ENCODE peak calls at places on chromosomes 12 and 14, in four cellular contexts. One of them, this sample, is unnamed. For H3K4me1 and H3K27me3, the result is how much of the 10 kb centered on the place peaks cover.

GRCh38 chr14:81562818-81563217 is 29.2 kb upstream of the SEL1L start:
- DNase-seq in fibroblast of lung: no peak
- DNase-seq in pancreas: no peak
- DNase-seq in lower lobe of right lung: no peak
- DNase-seq in this sample: no peak

GRCh38 chr12:57454566-57455373 is at the start of gene INHBE:
- DNase-seq in fibroblast of lung: peak
- DNase-seq in lower lobe of right lung: no peak
- DNase-seq in pancreas: no peak
- DNase-seq in this sample: no peak

GRCh38 chr14:22641851-22642250 is 2.3 kb downstream of the OR6J1 start:
- DNase-seq in pancreas: no peak
- DNase-seq in fibroblast of lung: no peak
- DNase-seq in lower lobe of right lung: no peak
- DNase-seq in this sample: no peak

GRCh38 chr14:43858981-43859380 is 648.1 kb downstream of the FSCB start:
- DNase-seq in lower lobe of right lung: no peak
- DNase-seq in fibroblast of lung: no peak
- DNase-seq in pancreas: no peak
- DNase-seq in this sample: no peak

GRCh38 chr12:90102957-90103652 is 394.5 kb upstream of the ATP2B1 start:
- DNase-seq in fibroblast of lung: peak
- DNase-seq in pancreas: no peak
- DNase-seq in lower lobe of right lung: no peak
- DNase-seq in this sample: no peak

GRCh38 chr12:102120886-102121285 is 903 bp downstream of the PARPBP start:
- DNase-seq in lower lobe of right lung: no peak
- DNase-seq in pancreas: no peak
- DNase-seq in fibroblast of lung: peak
- DNase-seq in this sample: no peak

GRCh38 chr12:17344649-17345048 is 738.7 kb upstream of the LMO3 start:
- DNase-seq in fibroblast of lung: no peak
- DNase-seq in lower lobe of right lung: no peak
- DNase-seq in pancreas: no peak
- DNase-seq in this sample: no peak

GRCh38 chr14:99512571-99513182 is 31.5 kb downstream of the CCNK start:
- DNase-seq in pancreas: no peak
- DNase-seq in lower lobe of right lung: no peak
- DNase-seq in fibroblast of lung: no peak
- DNase-seq in this sample: no peak

GRCh38 chr12:103673891-103674375 is 86.9 kb downstream of the STAB2 start:
- DNase-seq in lower lobe of right lung: no peak
- DNase-seq in fibroblast of lung: no peak
- DNase-seq in pancreas: no peak
- DNase-seq in this sample: no peak

DNA sequence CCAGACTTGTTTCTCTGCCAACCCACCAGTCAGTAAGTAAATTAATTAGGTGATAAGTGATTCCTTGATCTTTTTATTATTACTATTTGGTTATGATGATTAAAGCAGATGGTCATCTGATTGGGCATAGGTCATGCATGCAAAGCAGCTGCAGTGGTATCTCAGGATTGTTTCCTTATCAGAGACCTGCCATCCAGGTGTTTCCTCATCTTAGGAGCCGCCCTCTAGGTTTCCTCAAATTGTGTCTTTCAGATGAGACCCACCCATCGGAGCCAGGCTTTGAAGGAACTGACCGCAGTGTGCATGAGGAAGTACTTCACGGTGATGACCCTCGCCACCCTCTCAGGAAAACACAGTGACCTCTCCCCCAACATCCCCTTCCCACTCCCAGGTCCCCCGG is 63.3 kb downstream of the ZFP36L1 start:
- DNase-seq in fibroblast of lung: no peak
- DNase-seq in lower lobe of right lung: no peak
- DNase-seq in pancreas: no peak
- DNase-seq in this sample: no peak
- H3K4me1 ChIP-seq in fibroblast of lung: under half
- H3K4me1 ChIP-seq in lower lobe of right lung: under half
- H3K4me1 ChIP-seq in pancreas: under half
- H3K4me1 ChIP-seq in this sample: under half

GRCh38 chr12:122860854-122861585 is 25.8 kb downstream of the HIP1R start:
- DNase-seq in pancreas: peak
- DNase-seq in fibroblast of lung: no peak
- DNase-seq in lower lobe of right lung: peak
- DNase-seq in this sample: peak
- TF ChIP-seq CTCF in pancreas: no peak
- TF ChIP-seq CTCF in fibroblast of lung: no peak
- TF ChIP-seq CTCF in lower lobe of right lung: no peak
- TF ChIP-seq CTCF in this sample: no peak

GRCh38 chr12:120992989-120993388 is 14.6 kb downstream of the HNF1A start:
- DNase-seq in pancreas: no peak
- DNase-seq in fibroblast of lung: no peak
- DNase-seq in lower lobe of right lung: no peak
- DNase-seq in this sample: no peak

GRCh38 chr12:120994059-120994458 is 15.7 kb downstream of the HNF1A start:
- DNase-seq in lower lobe of right lung: peak
- DNase-seq in fibroblast of lung: no peak
- DNase-seq in pancreas: no peak
- DNase-seq in this sample: no peak

GRCh38 chr12:120996133-120996746 is 17.9 kb downstream of the HNF1A start:
- DNase-seq in fibroblast of lung: no peak
- DNase-seq in lower lobe of right lung: peak
- DNase-seq in pancreas: no peak
- DNase-seq in this sample: no peak

GRCh38 chr12:120993496-120993895 is 15.2 kb downstream of the HNF1A start:
- DNase-seq in lower lobe of right lung: peak
- DNase-seq in pancreas: no peak
- DNase-seq in fibroblast of lung: no peak
- DNase-seq in this sample: peak

GRCh38 chr12:120994589-120995337 is 16.4 kb downstream of the HNF1A start:
- DNase-seq in lower lobe of right lung: no peak
- DNase-seq in pancreas: no peak
- DNase-seq in fibroblast of lung: no peak
- DNase-seq in this sample: no peak
- H3K27me3 ChIP-seq in lower lobe of right lung: under half
- H3K27me3 ChIP-seq in pancreas: under half
- H3K27me3 ChIP-seq in fibroblast of lung: under half
- H3K27me3 ChIP-seq in this sample: under half

GRCh38 chr12:47821346-47821706 is 1.6 kb upstream of the HDAC7 start:
- DNase-seq in lower lobe of right lung: no peak
- DNase-seq in pancreas: no peak
- DNase-seq in fibroblast of lung: no peak
- DNase-seq in this sample: no peak
- H3K4me1 ChIP-seq in lower lobe of right lung: half or more
- H3K4me1 ChIP-seq in pancreas: under half
- H3K4me1 ChIP-seq in fibroblast of lung: under half
- H3K4me1 ChIP-seq in this sample: under half

GRCh38 chr12:55955800-55956508 is 9.9 kb downstream of the PMEL start:
- DNase-seq in pancreas: no peak
- DNase-seq in fibroblast of lung: peak
- DNase-seq in lower lobe of right lung: no peak
- DNase-seq in this sample: no peak
- TF ChIP-seq CTCF in pancreas: peak
- TF ChIP-seq CTCF in fibroblast of lung: peak
- TF ChIP-seq CTCF in lower lobe of right lung: no peak
- TF ChIP-seq CTCF in this sample: no peak

GRCh38 chr12:114984641-114985041 is 300.7 kb upstream of the TBX3 start:
- DNase-seq in fibroblast of lung: peak
- DNase-seq in pancreas: no peak
- DNase-seq in lower lobe of right lung: no peak
- DNase-seq in this sample: no peak
- H3K27me3 ChIP-seq in fibroblast of lung: under half
- H3K27me3 ChIP-seq in pancreas: under half
- H3K27me3 ChIP-seq in lower lobe of right lung: under half
- H3K27me3 ChIP-seq in this sample: under half

GRCh38 chr14:91381801-91382670 is 35.6 kb downstream of the CCDC88C start:
- DNase-seq in lower lobe of right lung: no peak
- DNase-seq in fibroblast of lung: no peak
- DNase-seq in pancreas: no peak
- DNase-seq in this sample: no peak

GRCh38 chr14:91385227-91385626 is 32.4 kb downstream of the CCDC88C start:
- DNase-seq in fibroblast of lung: no peak
- DNase-seq in pancreas: no peak
- DNase-seq in lower lobe of right lung: no peak
- DNase-seq in this sample: no peak

GRCh38 chr14:91383439-91383838 is 34.2 kb downstream of the CCDC88C start:
- DNase-seq in lower lobe of right lung: peak
- DNase-seq in fibroblast of lung: no peak
- DNase-seq in pancreas: no peak
- DNase-seq in this sample: no peak

GRCh38 chr14:91380610-91381371 is 36.8 kb downstream of the CCDC88C start:
- DNase-seq in fibroblast of lung: peak
- DNase-seq in lower lobe of right lung: peak
- DNase-seq in pancreas: no peak
- DNase-seq in this sample: no peak

DNA sequence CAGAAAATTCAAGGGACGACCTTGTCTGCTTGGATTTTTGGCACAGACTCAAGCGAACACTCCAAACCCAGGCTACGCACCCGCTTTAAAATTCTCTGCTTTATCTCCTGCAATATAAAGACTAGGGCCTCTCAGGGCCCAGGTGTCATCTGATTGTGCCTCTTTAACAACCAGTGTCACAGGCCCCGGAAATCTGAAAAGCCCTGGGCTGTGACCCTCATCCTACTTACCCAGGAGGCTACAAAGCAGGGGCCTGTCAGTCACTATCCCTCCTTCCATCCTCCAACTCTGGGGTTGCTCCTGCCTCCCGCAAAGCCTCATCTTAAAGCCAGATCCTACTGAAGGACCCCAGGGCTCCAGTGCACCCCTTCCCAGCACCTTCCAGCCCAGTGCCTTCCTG is 34.9 kb downstream of the CCDC88C start:
- DNase-seq in lower lobe of right lung: no peak
- DNase-seq in pancreas: no peak
- DNase-seq in fibroblast of lung: no peak
- DNase-seq in this sample: no peak
- H3K4me1 ChIP-seq in lower lobe of right lung: under half
- H3K4me1 ChIP-seq in pancreas: under half
- H3K4me1 ChIP-seq in fibroblast of lung: under half
- H3K4me1 ChIP-seq in this sample: half or more

DNA sequence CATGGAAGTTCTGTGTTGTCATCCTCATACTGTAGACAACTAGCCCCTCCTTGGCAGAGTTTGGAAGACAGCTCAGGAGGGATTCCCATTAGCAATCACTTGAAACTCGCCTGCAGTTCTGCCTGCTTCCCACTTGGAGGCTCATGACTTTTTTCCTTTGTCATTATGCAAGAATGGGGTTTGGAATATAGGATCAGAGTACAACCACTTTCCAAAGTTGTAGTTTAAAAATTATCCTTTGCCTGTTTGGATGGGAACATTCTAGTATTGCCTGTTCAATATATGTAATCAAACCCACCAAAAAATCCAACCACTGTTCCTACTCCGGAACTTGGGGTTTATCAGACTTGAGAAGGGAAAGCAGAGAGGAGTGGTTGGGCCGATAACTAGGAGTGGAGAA is 2.1 kb upstream of the GPD1 start:
- DNase-seq in lower lobe of right lung: no peak
- DNase-seq in fibroblast of lung: peak
- DNase-seq in pancreas: no peak
- DNase-seq in this sample: no peak
- TF ChIP-seq CTCF in lower lobe of right lung: peak
- TF ChIP-seq CTCF in fibroblast of lung: peak
- TF ChIP-seq CTCF in pancreas: no peak
- TF ChIP-seq CTCF in this sample: peak

GRCh38 chr14:77217551-77217950 is 36.0 kb downstream of the TMEM63C start:
- DNase-seq in lower lobe of right lung: no peak
- DNase-seq in pancreas: no peak
- DNase-seq in fibroblast of lung: no peak
- DNase-seq in this sample: no peak

GRCh38 chr14:77213657-77214016 is 32.0 kb downstream of the TMEM63C start:
- DNase-seq in fibroblast of lung: no peak
- DNase-seq in pancreas: no peak
- DNase-seq in lower lobe of right lung: no peak
- DNase-seq in this sample: no peak

GRCh38 chr14:77212097-77212873 is 30.7 kb downstream of the TMEM63C start:
- DNase-seq in pancreas: no peak
- DNase-seq in lower lobe of right lung: peak
- DNase-seq in fibroblast of lung: no peak
- DNase-seq in this sample: no peak

GRCh38 chr14:77212933-77213656 is 31.5 kb downstream of the TMEM63C start:
- DNase-seq in fibroblast of lung: no peak
- DNase-seq in lower lobe of right lung: peak
- DNase-seq in pancreas: peak
- DNase-seq in this sample: no peak

GRCh38 chr14:77214216-77214615 is 32.6 kb downstream of the TMEM63C start:
- DNase-seq in pancreas: no peak
- DNase-seq in fibroblast of lung: no peak
- DNase-seq in lower lobe of right lung: no peak
- DNase-seq in this sample: no peak
- H3K27me3 ChIP-seq in pancreas: under half
- H3K27me3 ChIP-seq in fibroblast of lung: under half
- H3K27me3 ChIP-seq in lower lobe of right lung: under half
- H3K27me3 ChIP-seq in this sample: half or more

This sample was measured in left lung.